ENCODE peak calls at places on chromosomes 16 and 17, in five cellular contexts. M, Q, E, U and A are unnamed samples.

GRCh38 chr16:50607447-50607846 is 59.3 kb downstream of the NKD1 start:
- DNase-seq in M (no peak), Q (no peak), U (no peak), E (no peak), A (no peak)

GRCh38 chr17:77684803-77685580 is 273.5 kb upstream of the TNRC6C start:
- DNase-seq in Q (no peak), U (peak), E (no peak), M (no peak), A (no peak)

GRCh38 chr16:85604145-85604705 is 8.9 kb upstream of the GSE1 start:
- DNase-seq in U (no peak), M (no peak), E (no peak), Q (no peak), A (no peak)

GRCh38 chr17:51528116-51528515 is 267.8 kb downstream of the UTP18 start:
- DNase-seq in U (no peak), M (no peak), Q (no peak), E (no peak), A (no peak)

GRCh38 chr16:80509872-80510271 is 30.9 kb upstream of the DYNLRB2 start:
- DNase-seq in M (no peak), E (no peak), U (no peak), Q (no peak), A (no peak)

GRCh38 chr17:19319771-19320505 is 42.6 kb downstream of the B9D1 start:
- DNase-seq in Q (no peak), M (no peak), U (peak), E (no peak), A (no peak)

GRCh38 chr16:64225036-64225435 is 896.8 kb downstream of the CDH11 start:
- DNase-seq in U (no peak), Q (no peak), E (no peak), M (no peak), A (no peak)

GRCh38 chr16:55703003-55704001 is 47.5 kb downstream of the SLC6A2 start:
- DNase-seq in Q (peak), M (no peak), U (no peak), E (no peak), A (no peak)

GRCh38 chr17:3472137-3472536 is 518 bp upstream of the SPATA22 start:
- DNase-seq in M (no peak), U (no peak), E (no peak), Q (no peak), A (no peak)

GRCh38 chr17:64051153-64051552 is 30.7 kb upstream of the ICAM2 start:
- DNase-seq in Q (no peak), U (no peak), E (peak), M (no peak), A (no peak)

GRCh38 chr17:13346996-13347762 is 254.6 kb downstream of the HS3ST3A1 start:
- DNase-seq in E (no peak), Q (peak), M (no peak), U (no peak), A (peak)

DNA sequence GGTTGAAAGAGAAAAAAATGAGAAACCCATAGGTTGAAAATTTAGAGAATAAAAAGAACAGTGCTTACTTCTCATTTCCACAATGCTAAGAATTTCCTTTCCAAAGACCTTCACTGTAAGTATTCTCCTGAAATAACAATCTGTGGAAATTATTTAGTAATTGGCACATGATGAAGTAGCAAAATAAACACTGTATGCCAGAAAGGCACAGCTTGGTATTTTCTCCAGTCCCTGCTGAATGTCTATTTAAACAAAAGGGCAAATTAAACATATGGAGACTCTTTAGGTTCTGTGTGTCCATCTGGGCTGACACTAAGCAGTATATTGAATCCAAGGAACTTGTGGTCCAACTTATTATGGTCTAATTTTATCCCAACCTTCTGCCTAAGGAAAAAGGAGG is 46.1 kb downstream of the CHCT1 start:
- DNase-seq in M (no peak), E (no peak), U (no peak), Q (peak), A (no peak)
- H3K27ac ChIP-seq in M (no peak), E (no peak), U (no peak), Q (peak), A (no peak)

GRCh38 chr16:2691491-2692248 is 9.3 kb downstream of the KCTD5 start:
- DNase-seq in Q (no peak), U (no peak), M (no peak), E (no peak), A (no peak)

GRCh38 chr16:2692251-2692947 is 10.1 kb downstream of the KCTD5 start:
- DNase-seq in M (no peak), Q (peak), U (no peak), E (no peak), A (no peak)

GRCh38 chr16:2689968-2690830 is 7.9 kb downstream of the KCTD5 start:
- DNase-seq in U (peak), M (no peak), Q (no peak), E (no peak), A (no peak)

GRCh38 chr16:2690852-2691251 is 8.5 kb downstream of the KCTD5 start:
- DNase-seq in M (no peak), Q (no peak), E (no peak), U (no peak), A (no peak)

DNA sequence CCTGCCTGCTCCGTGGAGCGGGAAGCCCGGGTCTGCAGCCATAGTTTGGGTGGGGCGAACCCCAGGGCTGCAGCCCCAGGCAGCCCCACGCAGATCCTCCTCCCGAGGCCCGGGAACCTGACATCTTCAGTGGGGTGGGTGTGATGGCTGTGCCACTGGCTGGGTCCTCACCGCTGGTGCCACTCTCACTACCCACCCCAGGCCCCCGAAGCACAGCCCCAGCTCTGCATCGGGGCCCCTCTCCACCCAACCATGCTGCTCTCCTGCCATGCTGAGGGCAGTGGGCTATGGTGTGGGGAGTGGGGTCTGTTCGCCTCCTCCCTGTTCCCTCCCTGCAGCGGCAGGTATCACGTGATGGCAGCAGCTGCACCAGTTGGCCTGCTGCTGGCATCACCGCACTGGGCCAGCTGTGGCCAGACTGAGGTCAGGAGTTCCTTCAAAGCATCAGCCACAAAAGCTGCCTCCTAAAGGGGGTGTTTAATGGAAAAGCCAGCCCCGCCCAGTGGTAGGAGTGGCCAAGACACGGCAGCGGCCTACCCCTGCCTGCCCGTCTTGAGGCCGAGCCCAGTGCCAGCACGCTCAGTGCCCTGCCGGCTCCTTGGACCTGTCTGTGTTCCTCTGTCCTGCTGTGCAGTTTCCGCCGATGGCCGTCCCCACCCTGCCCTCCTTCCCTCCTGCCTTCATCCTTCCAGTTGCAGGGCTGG is 10.8 kb downstream of the KCTD5 start:
- DNase-seq in Q (peak), M (no peak), U (no peak), E (no peak), A (no peak)
- H3K27ac ChIP-seq in Q (no peak), M (no peak), U (no peak), E (no peak), A (no peak)

GRCh38 chr17:323181-323580 is 29.4 kb downstream of the RPH3AL start:
- DNase-seq in E (no peak), Q (no peak), U (no peak), M (no peak), A (no peak)

GRCh38 chr17:325270-325976 is 27.2 kb downstream of the RPH3AL start:
- DNase-seq in Q (no peak), M (no peak), E (no peak), U (no peak), A (no peak)

GRCh38 chr17:322006-322780 is 30.4 kb downstream of the RPH3AL start:
- DNase-seq in U (peak), E (no peak), M (no peak), Q (no peak), A (no peak)

GRCh38 chr17:323721-324139 is 28.9 kb downstream of the RPH3AL start:
- DNase-seq in M (no peak), E (no peak), Q (no peak), U (no peak), A (no peak)

DNA sequence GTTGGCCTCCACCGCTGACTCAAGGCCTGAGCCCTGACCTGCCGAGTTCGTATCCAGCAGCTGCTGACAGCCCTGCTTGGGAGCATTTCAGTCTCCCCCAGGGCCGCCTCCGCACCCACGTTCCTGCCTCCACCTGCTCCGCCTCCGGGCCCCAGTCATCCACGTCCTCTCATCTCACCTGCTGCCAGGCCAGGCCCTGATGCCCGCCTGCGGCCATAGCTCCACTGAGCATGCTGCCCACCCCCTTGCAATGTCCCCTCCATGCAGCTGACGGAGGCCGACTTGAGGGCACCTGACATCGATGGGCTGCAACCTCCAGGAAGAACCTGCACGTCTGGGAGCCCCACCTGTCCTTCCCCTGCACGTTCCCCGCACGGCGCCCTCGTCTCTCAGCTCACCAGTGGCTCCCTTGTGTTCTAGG is 28.4 kb downstream of the RPH3AL start:
- DNase-seq in U (no peak), Q (no peak), E (no peak), M (no peak), A (no peak)
- H3K27ac ChIP-seq in U (no peak), Q (no peak), E (no peak), M (no peak), A (no peak)

GRCh38 chr17:72592967-72593325 is 472.1 kb downstream of the SOX9 start:
- DNase-seq in Q (no peak), U (no peak), E (no peak), M (no peak), A (no peak)
- H3K27ac ChIP-seq in Q (no peak), U (no peak), E (no peak), M (no peak), A (no peak)

DNA sequence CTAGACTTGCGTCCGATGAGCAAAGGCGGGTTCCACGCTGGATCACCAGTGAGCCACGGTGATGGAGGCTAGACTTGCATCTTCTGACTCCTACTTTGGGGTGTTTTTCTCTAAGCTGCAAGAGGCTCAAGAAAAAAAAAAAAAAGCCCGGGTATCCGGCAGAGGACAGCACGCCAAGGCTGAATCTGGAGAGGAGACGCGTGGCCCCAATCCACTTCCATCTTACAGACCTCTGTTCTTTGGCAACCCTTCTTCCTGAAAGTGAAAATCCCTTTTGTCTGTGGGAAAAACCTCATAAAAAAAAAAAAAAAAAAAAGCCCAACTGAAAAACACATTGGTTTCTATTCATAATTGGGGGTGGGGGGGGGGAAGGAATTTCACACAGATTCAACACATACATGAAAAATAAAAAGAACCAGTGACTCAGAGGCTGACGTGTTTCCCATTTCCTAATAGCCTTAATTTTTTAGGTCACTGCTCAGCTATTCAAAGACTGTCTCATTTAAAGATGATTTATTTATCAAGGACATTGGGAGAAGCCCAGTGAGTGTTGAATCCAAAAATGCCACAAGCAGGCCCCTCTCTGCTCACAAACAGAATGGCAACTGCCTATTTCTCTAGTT is 258.3 kb downstream of the FOXL1 start:
- DNase-seq in M (no peak), E (no peak), Q (peak), U (no peak), A (no peak)
- H3K27ac ChIP-seq in M (no peak), E (no peak), Q (peak), U (no peak), A (no peak)